ENCODE peak calls at places on chromosome 9, in seven cellular contexts. One of them, this sample, is unnamed.

GRCh38 chr9:130896233-130897012 is at the start of gene QRFP:
- DNase-seq in HFFc6: no peak
- DNase-seq in T-helper 9 cell: no peak
- DNase-seq in mesendoderm: no peak
- DNase-seq in endothelial cell: no peak
- DNase-seq in nephron progenitor cell: no peak
- DNase-seq in endodermal cell: no peak
- DNase-seq in this sample: no peak

GRCh38 chr9:31372796-31373587 is 1011.5 kb upstream of the ACO1 start:
- DNase-seq in HFFc6: no peak
- DNase-seq in T-helper 9 cell: no peak
- DNase-seq in mesendoderm: no peak
- DNase-seq in endothelial cell: no peak
- DNase-seq in nephron progenitor cell: no peak
- DNase-seq in endodermal cell: no peak
- DNase-seq in this sample: no peak

GRCh38 chr9:103977163-103977562 is 116.9 kb upstream of the SMC2 start:
- DNase-seq in HFFc6: no peak
- DNase-seq in T-helper 9 cell: no peak
- DNase-seq in mesendoderm: no peak
- DNase-seq in endothelial cell: no peak
- DNase-seq in nephron progenitor cell: no peak
- DNase-seq in endodermal cell: no peak
- DNase-seq in this sample: no peak

GRCh38 chr9:16031971-16032370 is 479.1 kb downstream of the CCDC171 start:
- DNase-seq in HFFc6: no peak
- DNase-seq in T-helper 9 cell: no peak
- DNase-seq in mesendoderm: no peak
- DNase-seq in endothelial cell: no peak
- DNase-seq in nephron progenitor cell: no peak
- DNase-seq in endodermal cell: no peak
- DNase-seq in this sample: no peak

GRCh38 chr9:126754436-126755324 is 50.2 kb upstream of the ZBTB43 start:
- DNase-seq in HFFc6: no peak
- DNase-seq in T-helper 9 cell: no peak
- DNase-seq in mesendoderm: no peak
- DNase-seq in endothelial cell: no peak
- DNase-seq in nephron progenitor cell: no peak
- DNase-seq in endodermal cell: no peak
- DNase-seq in this sample: no peak

GRCh38 chr9:33007755-33008154 is 6.3 kb upstream of the APTX start:
- DNase-seq in HFFc6: no peak
- DNase-seq in T-helper 9 cell: no peak
- DNase-seq in mesendoderm: peak; percentile 35
- DNase-seq in endothelial cell: no peak
- DNase-seq in nephron progenitor cell: no peak
- DNase-seq in endodermal cell: no peak
- DNase-seq in this sample: no peak

GRCh38 chr9:90890146-90890545 is 88.5 kb downstream of the SYK start:
- DNase-seq in HFFc6: no peak
- DNase-seq in T-helper 9 cell: no peak
- DNase-seq in mesendoderm: peak; percentile 39
- DNase-seq in endothelial cell: peak; percentile 48
- DNase-seq in nephron progenitor cell: peak; percentile 20
- DNase-seq in endodermal cell: peak; percentile 76
- DNase-seq in this sample: no peak

GRCh38 chr9:27520986-27521385 is 3.1 kb upstream of the IFNK start:
- DNase-seq in HFFc6: no peak
- DNase-seq in T-helper 9 cell: no peak
- DNase-seq in mesendoderm: no peak
- DNase-seq in endothelial cell: no peak
- DNase-seq in nephron progenitor cell: no peak
- DNase-seq in endodermal cell: no peak
- DNase-seq in this sample: no peak

GRCh38 chr9:20414150-20414549 is 208.1 kb downstream of the MLLT3 start:
- DNase-seq in HFFc6: no peak
- DNase-seq in T-helper 9 cell: no peak
- DNase-seq in mesendoderm: no peak
- DNase-seq in endothelial cell: no peak
- DNase-seq in nephron progenitor cell: no peak
- DNase-seq in endodermal cell: no peak
- DNase-seq in this sample: no peak

GRCh38 chr9:6414291-6414690 is 1.3 kb downstream of the UHRF2 start:
- DNase-seq in HFFc6: peak; percentile 63
- DNase-seq in T-helper 9 cell: no peak
- DNase-seq in mesendoderm: no peak
- DNase-seq in endothelial cell: peak; percentile 7
- DNase-seq in nephron progenitor cell: peak; percentile 10
- DNase-seq in endodermal cell: no peak
- DNase-seq in this sample: peak; percentile 42

GRCh38 chr9:114652776-114653555 is 4.6 kb downstream of the TEX53 start:
- DNase-seq in HFFc6: peak; percentile 61
- DNase-seq in T-helper 9 cell: no peak
- DNase-seq in mesendoderm: no peak
- DNase-seq in endothelial cell: no peak
- DNase-seq in nephron progenitor cell: no peak
- DNase-seq in endodermal cell: no peak
- DNase-seq in this sample: peak; percentile 42

GRCh38 chr9:130626249-130626982 is 38.0 kb upstream of the PRDM12 start:
- DNase-seq in HFFc6: no peak
- DNase-seq in T-helper 9 cell: no peak
- DNase-seq in mesendoderm: peak; percentile 37
- DNase-seq in endothelial cell: no peak
- DNase-seq in nephron progenitor cell: peak; percentile 47
- DNase-seq in endodermal cell: peak; percentile 64
- DNase-seq in this sample: no peak

GRCh38 chr9:82934949-82935348 is 128.0 kb downstream of the RASEF start:
- DNase-seq in HFFc6: peak; percentile 15
- DNase-seq in T-helper 9 cell: no peak
- DNase-seq in mesendoderm: peak; percentile 93
- DNase-seq in endothelial cell: no peak
- DNase-seq in nephron progenitor cell: no peak
- DNase-seq in endodermal cell: peak; percentile 56
- DNase-seq in this sample: peak; percentile 12